ENCODE peak calls at places on chromosomes 6 and 20, in ten cellular contexts. Q is H54; V is effector CD8-positive, alpha-beta T cell; C is HT1080; M is left cardiac atrium; X is HFF-Myc; I is stimulated activated CD4-positive, alpha-beta T cell treated with anti-CD3 and anti-CD28 coated beads, TNF-alpha, amount 100 ng/mL, for 48 hours; B is activated CD4-positive, alpha-beta T cell treated with anti-CD3 and anti-CD28 coated beads for 48 hours; N is NCI-H2029; L is C1 segment of cervical spinal cord. R is an unnamed sample.

GRCh38 chr6:162817196-162817595 is 89.4 kb downstream of the PACRG start:
- DNase-seq in C (no peak), L (no peak), X (peak; percentile 1), B (no peak), I (no peak), M (no peak), V (no peak), N (no peak), Q (no peak), R (no peak)

GRCh38 chr20:48489656-48490055 is 338.1 kb downstream of the PREX1 start:
- DNase-seq in L (peak; percentile 95), X (no peak), I (no peak), B (no peak), M (no peak), N (no peak), Q (no peak), V (no peak), C (no peak), R (peak; percentile 93)

GRCh38 chr20:46206025-46206424 is 87.9 kb downstream of the CD40 start:
- DNase-seq in Q (peak; percentile 98), I (no peak), C (peak; percentile 67), N (no peak), L (no peak), X (peak; percentile 31), V (no peak), M (peak; percentile 48), B (no peak), R (no peak)

GRCh38 chr6:71197770-71198169 is 90.8 kb upstream of the OGFRL1 start:
- DNase-seq in X (no peak), B (no peak), N (no peak), V (no peak), M (no peak), I (no peak), L (no peak), C (no peak), Q (no peak), R (no peak)

GRCh38 chr6:42450314-42451145 is 1.2 kb downstream of the TRERF1 start:
- DNase-seq in X (no peak), M (no peak), I (no peak), N (no peak), L (peak; percentile 51), V (no peak), B (peak; percentile 55), Q (peak; percentile 28), C (peak; percentile 20), R (no peak)

GRCh38 chr20:43537921-43538854 is 20.6 kb upstream of the SGK2 start:
- DNase-seq in N (peak; percentile 52), B (peak; percentile 62), Q (peak; percentile 50), V (peak; percentile 8), X (peak; percentile 22), L (peak; percentile 30), C (no peak), I (peak; percentile 27), M (peak; percentile 64), R (peak; percentile 4)

GRCh38 chr6:116307633-116308032 is 27.9 kb upstream of the TSPYL1 start:
- DNase-seq in I (no peak), V (no peak), X (no peak), L (no peak), C (no peak), N (no peak), Q (no peak), M (no peak), B (no peak), R (no peak)

GRCh38 chr6:1082040-1082935 is 229.6 kb upstream of the FOXQ1 start:
- DNase-seq in N (no peak), M (no peak), B (no peak), Q (no peak), L (no peak), V (no peak), C (peak; percentile 79), X (peak; percentile 47), I (no peak), R (no peak)

GRCh38 chr6:80269331-80269730 is 162.9 kb downstream of the BCKDHB start:
- DNase-seq in I (no peak), V (no peak), B (no peak), Q (no peak), M (no peak), N (no peak), C (no peak), X (no peak), L (no peak), R (no peak)

GRCh38 chr6:137637161-137637560 is 143.0 kb upstream of the OLIG3 start:
- DNase-seq in C (peak; percentile 93), B (no peak), Q (peak; percentile 6), L (no peak), I (no peak), M (no peak), N (no peak), X (peak; percentile 83), V (no peak), R (peak; percentile 26)

GRCh38 chr6:24929255-24929654 is 6.5 kb downstream of the RIPOR2 start:
- DNase-seq in I (no peak), M (no peak), L (no peak), B (no peak), X (no peak), V (no peak), C (no peak), Q (no peak), N (no peak), R (no peak)

GRCh38 chr20:51600016-51600420 is 57.5 kb upstream of the NFATC2 start:
- DNase-seq in M (no peak), Q (no peak), I (no peak), N (no peak), B (no peak), L (peak; percentile 4), V (no peak), C (no peak), X (no peak), R (no peak)

GRCh38 chr6:27630727-27631613 is 158.1 kb upstream of the ZNF184 start:
- DNase-seq in Q (peak; percentile 28), X (no peak), I (peak; percentile 44), V (no peak), L (peak; percentile 65), C (peak; percentile 88), M (no peak), N (no peak), B (peak; percentile 86), R (peak; percentile 73)

GRCh38 chr20:40692240-40693011 is 3.4 kb upstream of the MAFB start:
- DNase-seq in L (no peak), B (no peak), V (no peak), Q (no peak), C (no peak), X (no peak), M (no peak), N (no peak), I (no peak), R (no peak)

GRCh38 chr6:5866547-5867051 is 140.1 kb downstream of the NRN1 start:
- DNase-seq in N (peak; percentile 96), V (no peak), C (peak; percentile 67), L (no peak), B (no peak), I (no peak), Q (no peak), X (no peak), M (no peak), R (peak; percentile 56)